ENCODE peak calls at places on chromosomes 1 and 21, in five cellular contexts. H, D, C, N and A are unnamed samples.

GRCh38 chr1:216765346-216766300 is 42.4 kb upstream of the ESRRG start:
- DNase-seq in H (no peak), N (peak; percentile 15), C (no peak), D (no peak), A (no peak)

GRCh38 chr1:27624467-27625233 is 10.3 kb downstream of the FGR start:
- DNase-seq in D (no peak), C (no peak), N (no peak), H (no peak), A (no peak)

GRCh38 chr1:241775021-241775420 is 73.0 kb upstream of the EXO1 start:
- DNase-seq in C (no peak), D (no peak), N (no peak), H (no peak), A (no peak)

GRCh38 chr1:101075926-101076325 is 50.3 kb upstream of the DPH5 start:
- DNase-seq in D (no peak), H (no peak), N (no peak), C (no peak), A (no peak)

GRCh38 chr1:113256348-113256729 is 134.0 kb upstream of the MAGI3 start:
- DNase-seq in D (no peak), C (no peak), H (no peak), N (no peak), A (no peak)

GRCh38 chr1:92476071-92476607 is 10.6 kb downstream of the GFI1 start:
- DNase-seq in D (no peak), C (no peak), H (no peak), N (no peak), A (no peak)

GRCh38 chr1:171611306-171611705 is 10.7 kb upstream of the MYOCOS start:
- DNase-seq in C (no peak), D (no peak), N (no peak), H (no peak), A (no peak)

GRCh38 chr1:245814651-245815050 is 659.9 kb downstream of the KIF26B start:
- DNase-seq in C (no peak), N (no peak), D (no peak), H (no peak), A (no peak)

GRCh38 chr1:211630236-211631081 is 45.0 kb downstream of the NEK2 start:
- DNase-seq in C (no peak), D (peak; percentile 88), N (peak; percentile 36), H (no peak), A (no peak)

GRCh38 chr1:213409208-213409631 is 358.2 kb downstream of the RPS6KC1 start:
- DNase-seq in H (no peak), D (no peak), N (no peak), C (no peak), A (no peak)

GRCh38 chr1:204254031-204254661 is 40.4 kb upstream of the GOLT1A start:
- DNase-seq in C (peak; percentile 42), N (peak; percentile 51), D (no peak), H (no peak), A (no peak)

GRCh38 chr1:161013591-161014513 is 7.1 kb downstream of the F11R start:
- DNase-seq in C (peak; percentile 94), D (no peak), N (no peak), H (peak; percentile 94), A (no peak)

GRCh38 chr21:41786521-41786987 is 19.7 kb upstream of the RIPK4 start:
- DNase-seq in H (peak; percentile 15), D (no peak), N (no peak), C (no peak), A (no peak)

GRCh38 chr1:110765640-110766335 is 91.0 kb upstream of the KCNA3 start:
- DNase-seq in C (peak; percentile 20), H (peak; percentile 16), N (peak; percentile 64), D (peak; percentile 43), A (no peak)

GRCh38 chr1:98034505-98034904 is 113.7 kb upstream of the DPYD start:
- DNase-seq in H (no peak), D (no peak), N (peak; percentile 6), C (no peak), A (no peak)

GRCh38 chr21:29073222-29074006 is at the start of gene CCT8:
- DNase-seq in C (peak; percentile 99), H (peak; percentile 95), N (peak; percentile 100), D (peak; percentile 100), A (peak; percentile 99)
- TF ChIP-seq CTCF in C (no peak), H (no peak), N (no peak), D (no peak), A (no peak)

GRCh38 chr1:117589531-117589930 is 16.3 kb upstream of the TENT5C start:
- DNase-seq in C (peak; percentile 56), H (no peak), D (no peak), N (no peak), A (no peak)

GRCh38 chr1:117586337-117586736 is 19.5 kb upstream of the TENT5C start:
- DNase-seq in D (no peak), H (no peak), N (no peak), C (no peak), A (no peak)

GRCh38 chr1:117587479-117588356 is 18.1 kb upstream of the TENT5C start:
- DNase-seq in H (no peak), N (no peak), C (no peak), D (no peak), A (no peak)

GRCh38 chr1:117585086-117585485 is 20.8 kb upstream of the TENT5C start:
- DNase-seq in D (no peak), N (no peak), H (no peak), C (no peak), A (no peak)

DNA sequence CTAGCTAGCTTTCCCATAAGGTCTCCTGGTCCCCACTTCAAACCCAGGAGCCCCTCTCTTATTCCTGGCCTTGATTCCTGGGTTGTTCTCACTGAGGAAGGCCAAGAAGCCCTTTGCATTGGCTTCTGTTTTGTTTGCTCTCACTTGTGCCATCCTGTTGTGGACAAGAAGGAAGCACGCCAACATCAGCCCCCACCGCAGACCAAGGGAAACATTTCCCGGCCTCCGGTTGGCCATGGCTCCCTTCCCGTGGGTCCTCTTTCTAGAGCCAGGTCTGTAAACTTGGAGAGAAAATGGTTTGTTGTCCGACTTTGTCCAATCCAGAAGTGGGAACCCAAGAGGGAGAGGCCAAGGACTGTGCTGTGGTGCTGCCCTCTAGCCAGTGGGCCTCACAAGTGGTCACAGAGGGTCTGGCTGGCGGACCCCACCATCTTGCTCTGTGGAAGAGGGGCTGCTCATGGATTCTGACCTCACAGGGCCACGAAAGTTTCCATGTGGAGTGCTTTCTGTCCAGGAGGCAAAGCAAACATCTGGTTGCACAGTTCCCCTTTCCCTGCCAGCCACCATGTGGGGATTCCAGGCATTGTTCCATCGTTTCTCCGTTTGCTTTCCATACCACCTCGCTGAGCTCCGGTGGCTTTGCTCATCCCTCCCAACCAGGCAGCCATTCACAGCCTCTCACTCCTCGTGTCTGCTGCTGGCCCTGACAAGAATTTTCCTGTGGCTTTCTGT is 18.9 kb upstream of the TENT5C start:
- DNase-seq in N (no peak), C (no peak), H (no peak), D (no peak), A (no peak)
- TF ChIP-seq CTCF in N (no peak), C (no peak), H (no peak), D (no peak), A (no peak)

DNA sequence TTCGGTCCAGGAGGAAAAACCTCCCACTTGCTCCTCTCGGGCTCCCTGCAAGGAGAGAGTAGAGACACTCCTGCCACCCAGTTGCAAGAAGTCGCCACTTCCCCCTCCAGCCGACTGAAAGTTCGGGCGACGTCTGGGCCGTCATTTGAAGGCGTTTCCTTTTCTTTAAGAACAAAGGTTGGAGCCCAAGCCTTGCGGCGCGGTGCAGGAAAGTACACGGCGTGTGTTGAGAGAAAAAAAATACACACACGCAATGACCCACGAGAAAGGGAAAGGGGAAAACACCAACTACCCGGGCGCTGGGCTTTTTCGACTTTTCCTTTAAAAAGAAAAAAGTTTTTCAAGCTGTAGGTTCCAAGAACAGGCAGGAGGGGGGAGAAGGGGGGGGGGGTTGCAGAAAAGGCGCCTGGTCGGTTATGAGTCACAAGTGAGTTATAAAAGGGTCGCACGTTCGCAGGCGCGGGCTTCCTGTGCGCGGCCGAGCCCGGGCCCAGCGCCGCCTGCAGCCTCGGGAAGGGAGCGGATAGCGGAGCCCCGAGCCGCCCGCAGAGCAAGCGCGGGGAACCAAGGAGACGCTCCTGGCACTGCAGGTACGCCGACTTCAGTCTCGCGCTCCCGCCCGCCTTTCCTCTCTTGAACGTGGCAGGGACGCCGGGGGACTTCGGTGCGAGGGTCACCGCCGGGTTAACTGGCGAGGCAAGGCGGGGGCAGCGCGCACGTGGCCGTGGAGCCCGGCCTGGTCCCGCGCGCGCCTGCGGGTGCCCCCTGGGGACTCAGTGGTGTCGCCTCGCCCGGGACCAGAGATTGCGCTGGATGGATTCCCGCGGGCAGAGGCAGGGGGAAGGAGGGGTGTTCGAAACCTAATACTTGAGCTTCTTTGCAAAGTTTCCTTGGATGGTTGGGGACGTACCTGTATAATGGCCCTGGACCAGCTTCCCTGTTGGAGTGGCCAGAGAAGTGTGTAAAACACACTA is 45.3 kb downstream of the MRPL39 start:
- DNase-seq in H (peak; percentile 48), C (peak; percentile 55), D (peak; percentile 30), N (peak; percentile 69), A (peak; percentile 62)
- TF ChIP-seq CTCF in H (no peak), C (no peak), D (no peak), N (peak; percentile 36), A (no peak)

GRCh38 chr1:167454304-167454928 is 63.9 kb downstream of the CD247 start:
- DNase-seq in N (no peak), H (no peak), D (peak; percentile 43), C (no peak), A (no peak)
- TF ChIP-seq CTCF in N (no peak), H (no peak), D (no peak), C (no peak), A (no peak)

GRCh38 chr21:15928686-15929085 is 198.9 kb downstream of the USP25 start:
- DNase-seq in H (no peak), C (no peak), D (no peak), N (no peak), A (no peak)

GRCh38 chr21:15928196-15928595 is 198.4 kb downstream of the USP25 start:
- DNase-seq in N (no peak), D (no peak), H (no peak), C (no peak), A (no peak)

GRCh38 chr21:15932681-15933200 is 203.0 kb downstream of the USP25 start:
- DNase-seq in D (no peak), C (no peak), N (no peak), H (no peak), A (no peak)

GRCh38 chr21:15935530-15935929 is 205.7 kb downstream of the USP25 start:
- DNase-seq in D (no peak), C (no peak), H (no peak), N (no peak), A (no peak)

DNA sequence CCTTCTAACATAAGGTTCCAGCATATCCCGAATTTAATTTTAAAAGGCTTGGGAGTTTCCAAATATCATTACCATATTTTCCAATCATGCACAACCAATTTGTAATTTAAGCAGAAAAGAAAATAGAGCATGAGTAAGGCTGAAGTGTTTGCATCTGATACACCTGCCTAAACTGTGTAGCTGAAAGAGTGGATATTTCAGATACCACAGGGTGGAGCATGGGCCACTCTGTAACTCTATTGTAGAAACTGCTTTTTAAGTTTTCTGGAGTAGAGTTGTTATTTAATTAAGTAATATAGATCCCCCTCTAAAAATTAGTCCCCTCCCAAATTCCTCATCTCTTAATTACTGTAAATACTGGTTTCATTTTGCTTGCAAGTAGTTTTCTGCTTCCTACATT is 199.8 kb downstream of the USP25 start:
- DNase-seq in C (no peak), H (no peak), D (no peak), N (no peak), A (no peak)
- TF ChIP-seq CTCF in C (no peak), H (no peak), D (no peak), N (no peak), A (no peak)

GRCh38 chr1:228177936-228178710 is 12.5 kb downstream of the IBA57 start:
- DNase-seq in H (no peak), D (no peak), C (no peak), N (no peak), A (no peak)
- TF ChIP-seq CTCF in H (no peak), D (no peak), C (no peak), N (no peak), A (no peak)